ENCODE peak calls at places on chromosome 15, in seven cellular contexts. J is DMS 273 treated with DMSO at 0.1 percent for 48 hours; U is activated naive CD4-positive, alpha-beta T cell; M is GM23248; S is amygdala; P is EL; N is T-helper 9 cell. I is an unnamed sample.

GRCh38 chr15:91627473-91628309 is 225.8 kb upstream of the SLCO3A1 start:
- DNase-seq in J (no peak), U (no peak), M (peak), S (peak), P (no peak), N (no peak), I (no peak)

GRCh38 chr15:95718441-95718840 is 612.1 kb upstream of the NR2F2 start:
- DNase-seq in J (no peak), U (no peak), M (no peak), S (no peak), P (no peak), N (no peak), I (no peak)

GRCh38 chr15:37837276-37837675 is 97.2 kb upstream of the TMCO5A start:
- DNase-seq in J (no peak), U (no peak), M (peak), S (no peak), P (peak), N (no peak), I (no peak)

GRCh38 chr15:81294501-81294850 is 29.5 kb downstream of the STARD5 start:
- DNase-seq in J (no peak), U (no peak), M (no peak), S (no peak), P (no peak), N (no peak), I (no peak)

GRCh38 chr15:64883097-64883581 is 28.6 kb upstream of the ANKDD1A start:
- DNase-seq in J (no peak), U (no peak), M (peak), S (no peak), P (peak), N (no peak), I (no peak)

GRCh38 chr15:53197426-53197839 is 407.3 kb upstream of the ONECUT1 start:
- DNase-seq in J (peak), U (no peak), M (peak), S (peak), P (peak), N (no peak), I (no peak)

GRCh38 chr15:20353966-20354883 is 187.4 kb downstream of the GOLGA6L6 start:
- DNase-seq in J (no peak), U (no peak), M (no peak), S (no peak), P (no peak), N (no peak), I (peak)

GRCh38 chr15:92059036-92059970 is 205.8 kb downstream of the SLCO3A1 start:
- DNase-seq in J (no peak), U (no peak), M (no peak), S (no peak), P (no peak), N (no peak), I (no peak)

GRCh38 chr15:91553455-91553854 is 300.1 kb upstream of the SLCO3A1 start:
- DNase-seq in J (peak), U (no peak), M (no peak), S (no peak), P (no peak), N (no peak), I (no peak)

GRCh38 chr15:84659904-84660781 is 2.1 kb upstream of the NMB start:
- DNase-seq in J (no peak), U (no peak), M (no peak), S (no peak), P (no peak), N (no peak), I (no peak)

GRCh38 chr15:81106560-81106959 is 27.5 kb upstream of the CFAP161 start:
- DNase-seq in J (peak), U (no peak), M (peak), S (peak), P (peak), N (peak), I (peak)

GRCh38 chr15:67548532-67548852 is 6.0 kb downstream of the MAP2K5 start:
- DNase-seq in J (no peak), U (no peak), M (no peak), S (no peak), P (no peak), N (no peak), I (no peak)

GRCh38 chr15:49145651-49146609 is 9.5 kb downstream of the COPS2 start:
- DNase-seq in J (no peak), U (no peak), M (peak), S (no peak), P (peak), N (no peak), I (no peak)

GRCh38 chr15:73685561-73685960 is 1.4 kb downstream of the CD276 start:
- DNase-seq in J (no peak), U (no peak), M (peak), S (no peak), P (no peak), N (no peak), I (no peak)

GRCh38 chr15:95716708-95717107 is 613.8 kb upstream of the NR2F2 start:
- DNase-seq in J (no peak), U (no peak), M (no peak), S (no peak), P (no peak), N (no peak), I (no peak)

GRCh38 chr15:52462806-52463360 is 65.8 kb downstream of the MYO5A start:
- DNase-seq in J (no peak), U (no peak), M (no peak), S (no peak), P (no peak), N (no peak), I (no peak)